ENCODE peak calls at places on chromosome 20, in ten cellular contexts. R, B, M, A, T, L, C, I, Q and Y are unnamed samples.

GRCh38 chr20:51366155-51366886 is 176.2 kb downstream of the NFATC2 start:
- DNase-seq in R (peak; percentile 86), B (no peak), M (no peak), A (no peak), T (no peak), L (peak; percentile 97), C (no peak), I (peak; percentile 89), Q (peak; percentile 97), Y (no peak)

GRCh38 chr20:47785900-47786762 is 850 bp upstream of the SULF2 start:
- DNase-seq in R (peak; percentile 80), B (no peak), M (peak; percentile 61), A (no peak), T (no peak), L (peak; percentile 92), C (peak; percentile 38), I (peak; percentile 83), Q (peak; percentile 72), Y (no peak)

GRCh38 chr20:58531657-58532056 is 16.5 kb upstream of the APCDD1L start:
- DNase-seq in R (no peak), B (no peak), M (no peak), A (no peak), T (no peak), L (no peak), C (no peak), I (no peak), Q (no peak), Y (no peak)

GRCh38 chr20:62032606-62033368 is 32.9 kb downstream of the TAF4 start:
- DNase-seq in R (no peak), B (no peak), M (no peak), A (no peak), T (no peak), L (peak; percentile 29), C (no peak), I (no peak), Q (no peak), Y (no peak)

GRCh38 chr20:12875510-12875909 is 133.3 kb upstream of the SPTLC3 start:
- DNase-seq in R (no peak), B (no peak), M (no peak), A (no peak), T (no peak), L (no peak), C (no peak), I (no peak), Q (no peak), Y (no peak)

GRCh38 chr20:20782221-20782620 is 69.8 kb upstream of the RALGAPA2 start:
- DNase-seq in R (no peak), B (no peak), M (no peak), A (no peak), T (no peak), L (peak; percentile 17), C (no peak), I (no peak), Q (no peak), Y (no peak)

GRCh38 chr20:46512943-46513844 is at the start of gene ZNF334:
- DNase-seq in R (no peak), B (no peak), M (peak; percentile 83), A (peak; percentile 83), T (no peak), L (peak; percentile 71), C (no peak), I (no peak), Q (peak; percentile 4), Y (peak; percentile 29)

GRCh38 chr20:24780648-24781047 is 168.4 kb upstream of the CST7 start:
- DNase-seq in R (no peak), B (no peak), M (no peak), A (no peak), T (no peak), L (no peak), C (no peak), I (no peak), Q (no peak), Y (no peak)

GRCh38 chr20:19995220-19995863 is 21.8 kb upstream of the NAA20 start:
- DNase-seq in R (peak; percentile 55), B (no peak), M (peak; percentile 19), A (peak; percentile 46), T (no peak), L (peak; percentile 76), C (no peak), I (no peak), Q (peak; percentile 32), Y (no peak)

GRCh38 chr20:48843125-48843806 is 15.5 kb upstream of the PREX1 start:
- DNase-seq in R (no peak), B (no peak), M (no peak), A (no peak), T (no peak), L (no peak), C (no peak), I (no peak), Q (no peak), Y (no peak)

GRCh38 chr20:33372993-33373441 is 28.3 kb downstream of the CDK5RAP1 start:
- DNase-seq in R (no peak), B (no peak), M (no peak), A (no peak), T (no peak), L (peak; percentile 3), C (no peak), I (no peak), Q (no peak), Y (no peak)

GRCh38 chr20:2386516-2387179 is 5.9 kb downstream of the TGM6 start:
- DNase-seq in R (no peak), B (no peak), M (no peak), A (no peak), T (no peak), L (peak; percentile 16), C (no peak), I (no peak), Q (peak; percentile 48), Y (no peak)

GRCh38 chr20:45174434-45175364 is at the start of gene PI3:
- DNase-seq in R (no peak), B (no peak), M (no peak), A (no peak), T (no peak), L (peak; percentile 85), C (no peak), I (no peak), Q (no peak), Y (no peak)

GRCh38 chr20:44734938-44735337 is 10.7 kb upstream of the KCNK15 start:
- DNase-seq in R (peak; percentile 63), B (no peak), M (no peak), A (no peak), T (no peak), L (peak; percentile 74), C (no peak), I (no peak), Q (peak; percentile 75), Y (no peak)

GRCh38 chr20:25584905-25585704 is at the start of gene NINL:
- DNase-seq in R (peak; percentile 83), B (no peak), M (peak; percentile 50), A (peak; percentile 39), T (peak; percentile 41), L (peak; percentile 77), C (peak; percentile 38), I (no peak), Q (no peak), Y (peak; percentile 52)

GRCh38 chr20:60935971-60936370 is 316.1 kb upstream of the CDH4 start:
- DNase-seq in R (no peak), B (no peak), M (no peak), A (no peak), T (no peak), L (no peak), C (no peak), I (no peak), Q (no peak), Y (no peak)

GRCh38 chr20:37359331-37359730 is 13.4 kb downstream of the SRC start:
- DNase-seq in R (no peak), B (no peak), M (no peak), A (no peak), T (no peak), L (no peak), C (no peak), I (peak; percentile 61), Q (no peak), Y (no peak)

GRCh38 chr20:10137032-10137431 is 81.6 kb upstream of the SNAP25 start:
- DNase-seq in R (no peak), B (no peak), M (no peak), A (no peak), T (no peak), L (no peak), C (no peak), I (no peak), Q (no peak), Y (no peak)

GRCh38 chr20:54061106-54061881 is 9.1 kb downstream of the BCAS1 start:
- DNase-seq in R (no peak), B (no peak), M (no peak), A (no peak), T (no peak), L (peak; percentile 64), C (no peak), I (no peak), Q (no peak), Y (no peak)

GRCh38 chr20:41526327-41526726 is 91.8 kb downstream of the CHD6 start:
- DNase-seq in R (no peak), B (no peak), M (no peak), A (no peak), T (no peak), L (peak; percentile 10), C (no peak), I (no peak), Q (no peak), Y (no peak)